ENCODE peak calls at places on chromosomes 2 and 18, in six cellular contexts. L is CD8-positive, alpha-beta T cell; R is astrocyte of the cerebellum; I is effector memory CD8-positive, alpha-beta T cell; O is AG09309; P is LoVo. Z is an unnamed sample.

GRCh38 chr2:8490166-8490565 is 191.7 kb upstream of the ID2 start:
- DNase-seq in L (no peak), P (no peak), I (no peak), R (no peak), O (no peak), Z (no peak)

GRCh38 chr2:71742953-71743601 is 289.7 kb downstream of the DYSF start:
- DNase-seq in P (peak; percentile 63), R (peak; percentile 98), O (peak; percentile 84), I (no peak), L (no peak), Z (peak; percentile 98)

GRCh38 chr2:237754182-237754581 is 44.4 kb upstream of the RBM44 start:
- DNase-seq in O (no peak), P (no peak), R (no peak), I (no peak), L (no peak), Z (peak; percentile 47)

GRCh38 chr2:96404446-96405373 is 69.1 kb downstream of the NCAPH start:
- DNase-seq in I (no peak), O (no peak), R (no peak), P (no peak), L (no peak), Z (no peak)

GRCh38 chr2:203025592-203025991 is 10.9 kb downstream of the NBEAL1 start:
- DNase-seq in I (no peak), L (no peak), O (no peak), R (no peak), P (no peak), Z (no peak)

GRCh38 chr2:200308421-200309295 is 2.2 kb downstream of the SPATS2L start:
- DNase-seq in I (no peak), O (no peak), L (no peak), P (no peak), R (no peak), Z (peak; percentile 60)

GRCh38 chr18:54828290-54828871 is at the start of gene RAB27B:
- DNase-seq in O (peak; percentile 53), R (peak; percentile 66), P (peak; percentile 81), I (peak; percentile 52), L (peak; percentile 71), Z (peak; percentile 94)

GRCh38 chr2:239476029-239476756 is 75.4 kb upstream of the HDAC4 start:
- DNase-seq in I (no peak), P (no peak), L (no peak), O (no peak), R (no peak), Z (no peak)